ENCODE peak calls at places on chromosomes 7 and 10, in six cellular contexts. F is vagina, E is HepG2, K is A549, Z is uterus, C is heart left ventricle. P is an unnamed sample.

GRCh38 chr7:12244694-12245093 is 33.6 kb downstream of the TMEM106B start:
- DNase-seq in F (no peak), E (no peak), K (no peak), Z (no peak), C (no peak), P (no peak)

GRCh38 chr7:127390817-127391590 is 1.5 kb downstream of the ZNF800 start:
- DNase-seq in F (no peak), E (no peak), K (no peak), Z (no peak), C (no peak), P (no peak)

GRCh38 chr7:11206131-11206921 is 232.7 kb downstream of the PHF14 start:
- DNase-seq in F (no peak), E (no peak), K (no peak), Z (no peak), C (no peak), P (no peak)

GRCh38 chr7:105032553-105033214 is 18.7 kb downstream of the KMT2E start:
- DNase-seq in F (no peak), E (no peak), K (no peak), Z (no peak), C (no peak), P (no peak)

GRCh38 chr7:138502023-138502767 is 42.1 kb downstream of the TRIM24 start:
- DNase-seq in F (no peak), E (no peak), K (no peak), Z (no peak), C (no peak), P (no peak)

GRCh38 chr7:90804370-90804769 is 208.2 kb downstream of the CDK14 start:
- DNase-seq in F (no peak), E (no peak), K (no peak), Z (no peak), C (no peak), P (no peak)

GRCh38 chr10:89352039-89352597 is 24.3 kb downstream of the IFIT3 start:
- DNase-seq in F (no peak), E (peak; percentile 89), K (peak; percentile 62), Z (peak; percentile 31), C (no peak), P (no peak)

GRCh38 chr7:51198654-51199053 is 118.0 kb downstream of the COBL start:
- DNase-seq in F (no peak), E (no peak), K (no peak), Z (no peak), C (peak; percentile 46), P (no peak)

GRCh38 chr7:30911561-30911969 is at the start of gene AQP1:
- DNase-seq in F (no peak), E (no peak), K (no peak), Z (peak; percentile 69), C (peak; percentile 90), P (no peak)

GRCh38 chr10:19505320-19506092 is 310.7 kb upstream of the PLXDC2 start:
- DNase-seq in F (no peak), E (no peak), K (no peak), Z (no peak), C (no peak), P (no peak)

GRCh38 chr10:101103430-101103829 is 27.7 kb upstream of the TLX1 start:
- DNase-seq in F (no peak), E (no peak), K (no peak), Z (no peak), C (no peak), P (no peak)

GRCh38 chr7:107501593-107501992 is 31.7 kb downstream of the GPR22 start:
- DNase-seq in F (no peak), E (peak; percentile 36), K (peak; percentile 18), Z (no peak), C (no peak), P (no peak)

DNA sequence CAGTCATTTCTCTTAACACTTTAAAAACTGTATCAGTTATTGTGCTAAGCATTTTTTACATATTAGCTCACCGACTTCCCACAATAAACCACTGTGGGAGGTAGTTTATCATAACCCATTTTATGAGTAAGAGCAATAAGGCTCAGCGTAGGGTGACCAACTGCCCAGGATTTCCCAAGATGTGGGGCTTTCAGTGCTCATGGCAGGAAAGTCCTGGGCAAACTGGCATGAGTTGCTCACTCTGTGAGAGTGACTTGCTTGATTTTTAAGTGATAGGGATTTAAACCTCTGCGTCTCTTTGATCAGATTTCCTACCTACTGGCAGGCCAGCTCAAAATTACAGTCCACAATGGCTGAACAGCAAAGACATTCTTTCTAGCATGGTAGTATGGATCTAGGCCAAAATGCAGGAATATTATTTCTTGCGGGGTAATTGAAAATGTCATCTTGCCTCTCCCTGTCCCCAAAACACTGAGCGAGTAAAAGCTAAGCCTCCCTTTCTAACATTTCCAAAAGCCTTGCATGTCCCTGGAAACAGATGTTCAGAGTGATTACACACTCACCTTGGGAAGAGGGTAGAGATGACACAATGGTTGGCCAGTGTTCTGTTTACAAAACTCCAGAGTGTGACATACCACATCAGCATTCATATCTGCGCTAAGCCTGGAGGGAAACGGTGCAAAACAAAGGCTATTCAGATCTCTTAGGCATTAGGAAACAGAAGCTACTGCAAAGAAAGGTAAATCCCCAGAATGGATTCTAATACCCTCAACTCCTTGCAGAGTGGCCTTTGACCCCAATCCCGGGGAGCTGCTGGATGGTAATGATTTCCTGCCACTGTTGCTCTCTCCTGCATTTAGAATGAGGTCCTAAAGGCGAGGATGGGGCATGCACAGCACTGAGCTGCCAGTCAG is 65.4 kb downstream of the AOAH start:
- DNase-seq in F (no peak), E (peak; percentile 34), K (peak; percentile 35), Z (no peak), C (no peak), P (no peak)
- TF ChIP-seq POLR2A in F (no peak), E (no peak), K (no peak), Z (no peak), C (no peak), P (no peak)

DNA sequence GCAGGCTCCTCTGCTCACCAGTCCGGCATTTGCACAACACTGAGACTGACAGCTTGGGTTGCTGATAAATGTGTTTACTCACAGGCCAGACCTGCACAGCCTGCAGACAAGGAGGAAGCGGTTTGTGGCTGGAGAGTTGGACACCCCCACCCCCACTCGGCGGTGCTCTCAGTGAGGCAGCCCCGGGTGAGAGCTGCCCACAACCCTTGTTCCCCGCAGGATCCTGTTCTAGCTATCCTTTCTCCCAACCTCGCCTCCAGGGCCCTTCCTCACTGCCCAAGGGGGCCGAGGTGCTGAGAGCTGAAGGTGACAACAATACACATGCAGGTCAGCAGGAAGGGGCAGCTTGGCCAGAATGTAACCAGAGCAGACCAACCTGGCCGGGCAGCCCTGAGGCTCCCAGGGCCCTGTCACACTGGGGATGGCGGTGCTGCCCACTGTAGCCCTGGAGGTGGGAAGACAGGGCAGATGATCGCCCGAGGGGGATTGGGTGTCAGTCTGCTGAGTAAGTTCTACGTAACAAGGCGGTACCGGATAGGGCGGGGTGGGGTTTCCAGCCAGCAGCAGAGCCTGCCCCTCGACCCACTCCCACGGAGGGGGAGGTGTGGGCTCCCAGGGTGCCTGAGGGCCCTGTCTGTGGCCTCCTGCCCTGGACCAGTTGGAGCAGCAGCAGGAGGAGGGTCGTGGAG is 2.1 kb upstream of the ADAM8 start:
- DNase-seq in F (no peak), E (peak; percentile 72), K (no peak), Z (no peak), C (peak; percentile 66), P (no peak)
- H3K4me1 ChIP-seq in F (peaks cover 16% of the 10 kb centered on the region), E (peaks cover 23% of the 10 kb centered on the region), K (peaks cover 4% of the 10 kb centered on the region), Z (no peaks in the 10 kb centered on the region), C (no peaks in the 10 kb centered on the region), P (no peaks in the 10 kb centered on the region)

GRCh38 chr10:132783865-132784581 is 1.9 kb downstream of the NKX6-2 start:
- DNase-seq in F (no peak), E (no peak), K (no peak), Z (no peak), C (no peak), P (no peak)

GRCh38 chr10:132786279-132786528 is 257 bp upstream of the NKX6-2 start:
- DNase-seq in F (no peak), E (no peak), K (no peak), Z (no peak), C (no peak), P (no peak)

GRCh38 chr10:132784582-132785432 is 1.1 kb downstream of the NKX6-2 start:
- DNase-seq in F (no peak), E (no peak), K (no peak), Z (no peak), C (no peak), P (no peak)

GRCh38 chr10:132786529-132787252 is 744 bp upstream of the NKX6-2 start:
- DNase-seq in F (no peak), E (no peak), K (no peak), Z (no peak), C (no peak), P (no peak)

GRCh38 chr10:132785433-132786278 is at the start of gene NKX6-2:
- DNase-seq in F (no peak), E (no peak), K (no peak), Z (no peak), C (no peak), P (no peak)
- H3K4me3 ChIP-seq in F (peak within 1 kb of the TSS; percentile 36), E (no peak within 1 kb of the TSS), K (peak within 1 kb of the TSS; percentile 40), Z (no peak within 1 kb of the TSS), C (peak within 1 kb of the TSS; percentile 32), P (peak within 1 kb of the TSS; percentile 6)

DNA sequence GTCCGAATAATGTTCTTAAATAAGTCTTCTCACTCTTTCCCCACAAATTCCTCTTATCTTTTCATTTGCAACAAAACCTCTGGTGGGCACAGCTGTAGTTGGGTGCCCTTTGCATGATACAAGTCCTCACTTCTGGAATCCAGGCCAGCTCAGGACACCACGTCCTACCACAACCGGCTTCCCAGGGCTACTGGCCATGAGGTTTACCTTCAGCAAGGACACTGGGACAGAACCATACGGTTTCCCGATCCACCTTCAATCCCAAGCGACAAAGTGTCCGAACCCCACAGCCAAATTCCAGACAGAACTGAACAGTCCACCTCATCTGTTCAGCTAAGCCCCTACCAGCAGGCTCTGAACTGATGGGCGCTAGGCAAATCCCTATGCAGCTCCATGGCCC is 174.6 kb downstream of the FAM107B start:
- DNase-seq in F (no peak), E (no peak), K (no peak), Z (no peak), C (no peak), P (no peak)
- TF ChIP-seq POLR2A in F (no peak), E (no peak), K (no peak), Z (no peak), C (no peak), P (no peak)

GRCh38 chr10:49647985-49648795 is 31.3 kb upstream of the C10orf53 start:
- DNase-seq in F (peak; percentile 72), E (no peak), K (no peak), Z (no peak), C (no peak), P (no peak)

GRCh38 chr10:49649936-49650723 is 29.3 kb upstream of the C10orf53 start:
- DNase-seq in F (peak; percentile 79), E (no peak), K (no peak), Z (no peak), C (no peak), P (no peak)

GRCh38 chr10:49650724-49651034 is 28.8 kb upstream of the C10orf53 start:
- DNase-seq in F (no peak), E (no peak), K (no peak), Z (no peak), C (no peak), P (no peak)

GRCh38 chr10:49647554-49647953 is 31.9 kb upstream of the C10orf53 start:
- DNase-seq in F (peak; percentile 67), E (no peak), K (no peak), Z (no peak), C (no peak), P (no peak)

GRCh38 chr10:49649294-49649693 is 30.2 kb upstream of the C10orf53 start:
- DNase-seq in F (no peak), E (no peak), K (no peak), Z (no peak), C (no peak), P (no peak)
- H3K4me1 ChIP-seq in F (no peaks in the 10 kb centered on the region), E (peaks cover 13% of the 10 kb centered on the region), K (no peaks in the 10 kb centered on the region), Z (no peaks in the 10 kb centered on the region), C (no peaks in the 10 kb centered on the region), P (no peaks in the 10 kb centered on the region)

GRCh38 chr7:84002348-84002747 is 192.2 kb downstream of the SEMA3A start:
- DNase-seq in F (no peak), E (no peak), K (no peak), Z (no peak), C (no peak), P (no peak)

GRCh38 chr7:83996879-83997278 is 197.7 kb downstream of the SEMA3A start:
- DNase-seq in F (no peak), E (no peak), K (no peak), Z (no peak), C (no peak), P (no peak)
- H3K4me3 ChIP-seq in F (no peak overlapping the region), E (no peak overlapping the region), K (no peak overlapping the region), Z (no peak overlapping the region), C (no peak overlapping the region), P (no peak overlapping the region)

P was measured in gastrocnemius medialis.